ENCODE peak calls at places on chromosomes 6 and 20, in four cellular contexts. One of them, this sample, is unnamed.

GRCh38 chr6:4316867-4317400 is 181.6 kb upstream of the ECI2 start:
- DNase-seq in stimulated activated CD4-positive, alpha-beta T cell treated with anti-CD3 and anti-CD28 coated beads, Interleukin-12 subunit alpha, Interleukin-12 subunit beta, amount 100 ng/mL, for 48 hours: no peak
- DNase-seq in CD8-positive, alpha-beta memory T cell: no peak
- DNase-seq in hypothalamus: no peak
- DNase-seq in this sample: no peak

GRCh38 chr6:25477006-25477590 is 174.9 kb upstream of the SCGN start:
- DNase-seq in stimulated activated CD4-positive, alpha-beta T cell treated with anti-CD3 and anti-CD28 coated beads, Interleukin-12 subunit alpha, Interleukin-12 subunit beta, amount 100 ng/mL, for 48 hours: no peak
- DNase-seq in CD8-positive, alpha-beta memory T cell: no peak
- DNase-seq in hypothalamus: no peak
- DNase-seq in this sample: no peak

GRCh38 chr20:44908987-44909871 is 631 bp upstream of the PABPC1L start:
- DNase-seq in stimulated activated CD4-positive, alpha-beta T cell treated with anti-CD3 and anti-CD28 coated beads, Interleukin-12 subunit alpha, Interleukin-12 subunit beta, amount 100 ng/mL, for 48 hours: no peak
- DNase-seq in CD8-positive, alpha-beta memory T cell: no peak
- DNase-seq in hypothalamus: no peak
- DNase-seq in this sample: no peak

GRCh38 chr20:21167261-21167660 is 41.4 kb downstream of the KIZ start:
- DNase-seq in stimulated activated CD4-positive, alpha-beta T cell treated with anti-CD3 and anti-CD28 coated beads, Interleukin-12 subunit alpha, Interleukin-12 subunit beta, amount 100 ng/mL, for 48 hours: no peak
- DNase-seq in CD8-positive, alpha-beta memory T cell: no peak
- DNase-seq in hypothalamus: no peak
- DNase-seq in this sample: no peak

GRCh38 chr20:13212750-13213149 is 8.3 kb upstream of the ISM1 start:
- DNase-seq in stimulated activated CD4-positive, alpha-beta T cell treated with anti-CD3 and anti-CD28 coated beads, Interleukin-12 subunit alpha, Interleukin-12 subunit beta, amount 100 ng/mL, for 48 hours: no peak
- DNase-seq in CD8-positive, alpha-beta memory T cell: no peak
- DNase-seq in hypothalamus: no peak
- DNase-seq in this sample: no peak

GRCh38 chr6:106181664-106182418 is 95.7 kb downstream of the PRDM1 start:
- DNase-seq in stimulated activated CD4-positive, alpha-beta T cell treated with anti-CD3 and anti-CD28 coated beads, Interleukin-12 subunit alpha, Interleukin-12 subunit beta, amount 100 ng/mL, for 48 hours: no peak
- DNase-seq in CD8-positive, alpha-beta memory T cell: no peak
- DNase-seq in hypothalamus: no peak
- DNase-seq in this sample: no peak

GRCh38 chr20:36859282-36859555 is 16.7 kb upstream of the TLDC2 start:
- DNase-seq in stimulated activated CD4-positive, alpha-beta T cell treated with anti-CD3 and anti-CD28 coated beads, Interleukin-12 subunit alpha, Interleukin-12 subunit beta, amount 100 ng/mL, for 48 hours: no peak
- DNase-seq in CD8-positive, alpha-beta memory T cell: no peak
- DNase-seq in hypothalamus: no peak
- DNase-seq in this sample: no peak

GRCh38 chr6:41698350-41698781 is 37.0 kb downstream of the TFEB start:
- DNase-seq in stimulated activated CD4-positive, alpha-beta T cell treated with anti-CD3 and anti-CD28 coated beads, Interleukin-12 subunit alpha, Interleukin-12 subunit beta, amount 100 ng/mL, for 48 hours: no peak
- DNase-seq in CD8-positive, alpha-beta memory T cell: no peak
- DNase-seq in hypothalamus: no peak
- DNase-seq in this sample: no peak

GRCh38 chr6:137767931-137768690 is 98.9 kb upstream of the TNFAIP3 start:
- DNase-seq in stimulated activated CD4-positive, alpha-beta T cell treated with anti-CD3 and anti-CD28 coated beads, Interleukin-12 subunit alpha, Interleukin-12 subunit beta, amount 100 ng/mL, for 48 hours: no peak
- DNase-seq in CD8-positive, alpha-beta memory T cell: peak; percentile 28
- DNase-seq in hypothalamus: no peak
- DNase-seq in this sample: no peak

GRCh38 chr20:49455691-49456090 is 26.8 kb downstream of the KCNB1 start:
- DNase-seq in stimulated activated CD4-positive, alpha-beta T cell treated with anti-CD3 and anti-CD28 coated beads, Interleukin-12 subunit alpha, Interleukin-12 subunit beta, amount 100 ng/mL, for 48 hours: no peak
- DNase-seq in CD8-positive, alpha-beta memory T cell: no peak
- DNase-seq in hypothalamus: no peak
- DNase-seq in this sample: no peak

GRCh38 chr6:154356690-154357089 is at the start of gene IPCEF1:
- DNase-seq in stimulated activated CD4-positive, alpha-beta T cell treated with anti-CD3 and anti-CD28 coated beads, Interleukin-12 subunit alpha, Interleukin-12 subunit beta, amount 100 ng/mL, for 48 hours: no peak
- DNase-seq in CD8-positive, alpha-beta memory T cell: no peak
- DNase-seq in hypothalamus: no peak
- DNase-seq in this sample: no peak

GRCh38 chr20:57048027-57048869 is 218.2 kb downstream of the BMP7 start:
- DNase-seq in stimulated activated CD4-positive, alpha-beta T cell treated with anti-CD3 and anti-CD28 coated beads, Interleukin-12 subunit alpha, Interleukin-12 subunit beta, amount 100 ng/mL, for 48 hours: peak; percentile 9
- DNase-seq in CD8-positive, alpha-beta memory T cell: no peak
- DNase-seq in hypothalamus: no peak
- DNase-seq in this sample: no peak

GRCh38 chr20:59771506-59772372 is 161.7 kb downstream of the SYCP2 start:
- DNase-seq in stimulated activated CD4-positive, alpha-beta T cell treated with anti-CD3 and anti-CD28 coated beads, Interleukin-12 subunit alpha, Interleukin-12 subunit beta, amount 100 ng/mL, for 48 hours: no peak
- DNase-seq in CD8-positive, alpha-beta memory T cell: no peak
- DNase-seq in hypothalamus: no peak
- DNase-seq in this sample: no peak

GRCh38 chr20:9332783-9333482 is 181.5 kb upstream of the LAMP5 start:
- DNase-seq in stimulated activated CD4-positive, alpha-beta T cell treated with anti-CD3 and anti-CD28 coated beads, Interleukin-12 subunit alpha, Interleukin-12 subunit beta, amount 100 ng/mL, for 48 hours: no peak
- DNase-seq in CD8-positive, alpha-beta memory T cell: no peak
- DNase-seq in hypothalamus: no peak
- DNase-seq in this sample: no peak

GRCh38 chr20:19552144-19552895 is 205.7 kb upstream of the RIN2 start:
- DNase-seq in stimulated activated CD4-positive, alpha-beta T cell treated with anti-CD3 and anti-CD28 coated beads, Interleukin-12 subunit alpha, Interleukin-12 subunit beta, amount 100 ng/mL, for 48 hours: no peak
- DNase-seq in CD8-positive, alpha-beta memory T cell: no peak
- DNase-seq in hypothalamus: no peak
- DNase-seq in this sample: no peak

GRCh38 chr6:100088009-100088408 is 94.0 kb upstream of the MCHR2 start:
- DNase-seq in stimulated activated CD4-positive, alpha-beta T cell treated with anti-CD3 and anti-CD28 coated beads, Interleukin-12 subunit alpha, Interleukin-12 subunit beta, amount 100 ng/mL, for 48 hours: no peak
- DNase-seq in CD8-positive, alpha-beta memory T cell: no peak
- DNase-seq in hypothalamus: no peak
- DNase-seq in this sample: no peak

GRCh38 chr20:8755340-8756118 is 313.4 kb upstream of the PLCB4 start:
- DNase-seq in stimulated activated CD4-positive, alpha-beta T cell treated with anti-CD3 and anti-CD28 coated beads, Interleukin-12 subunit alpha, Interleukin-12 subunit beta, amount 100 ng/mL, for 48 hours: no peak
- DNase-seq in CD8-positive, alpha-beta memory T cell: no peak
- DNase-seq in hypothalamus: no peak
- DNase-seq in this sample: no peak

GRCh38 chr6:160967351-160967750 is 24.2 kb upstream of the MAP3K4 start:
- DNase-seq in stimulated activated CD4-positive, alpha-beta T cell treated with anti-CD3 and anti-CD28 coated beads, Interleukin-12 subunit alpha, Interleukin-12 subunit beta, amount 100 ng/mL, for 48 hours: no peak
- DNase-seq in CD8-positive, alpha-beta memory T cell: no peak
- DNase-seq in hypothalamus: no peak
- DNase-seq in this sample: no peak

This sample was measured in natural killer cell treated with Interleukin-12 subunit alpha and Interleukin-12 subunit beta and Interleukin-15 and Interleukin-18, amount 100 ng/mL, for 72 hours.